ENCODE peak calls at places on chromosome 13, in four cellular contexts. F, Y, M and O are unnamed samples.

GRCh38 chr13:97621631-97622030 is 187.7 kb downstream of the RAP2A start:
- DNase-seq in F (no peak), Y (no peak), M (no peak), O (no peak)

GRCh38 chr13:96963786-96964475 is 30.3 kb downstream of the OXGR1 start:
- DNase-seq in F (no peak), Y (no peak), M (no peak), O (peak; percentile 13)

GRCh38 chr13:67235265-67235664 is 5.1 kb upstream of the PCDH9 start:
- DNase-seq in F (no peak), Y (no peak), M (no peak), O (no peak)

GRCh38 chr13:26011996-26012688 is 39.7 kb downstream of the SHISA2 start:
- DNase-seq in F (peak; percentile 78), Y (no peak), M (no peak), O (no peak)

GRCh38 chr13:77599351-77599750 is 63.8 kb downstream of the SCEL start:
- DNase-seq in F (no peak), Y (no peak), M (no peak), O (no peak)

GRCh38 chr13:24888291-24888931 is 124.4 kb downstream of the RNF17 start:
- DNase-seq in F (no peak), Y (peak; percentile 24), M (no peak), O (no peak)

GRCh38 chr13:40433577-40433976 is 232.9 kb downstream of the FOXO1 start:
- DNase-seq in F (no peak), Y (peak; percentile 56), M (no peak), O (no peak)

GRCh38 chr13:74290324-74290773 is 156.1 kb upstream of the KLF12 start:
- DNase-seq in F (peak; percentile 47), Y (peak; percentile 17), M (peak; percentile 9), O (peak; percentile 8)

GRCh38 chr13:113875429-113875815 is 11.5 kb upstream of the GAS6 start:
- DNase-seq in F (no peak), Y (no peak), M (no peak), O (no peak)

GRCh38 chr13:35794734-35795389 is 318.4 kb upstream of the MAB21L1 start:
- DNase-seq in F (no peak), Y (no peak), M (no peak), O (no peak)

GRCh38 chr13:42011601-42012401 is 36.6 kb upstream of the DGKH start:
- DNase-seq in F (no peak), Y (no peak), M (no peak), O (no peak)

GRCh38 chr13:50069255-50069654 is 54.0 kb downstream of the KCNRG start:
- DNase-seq in F (no peak), Y (no peak), M (no peak), O (no peak)

GRCh38 chr13:30787747-30788535 is 52.6 kb downstream of the ALOX5AP start:
- DNase-seq in F (no peak), Y (no peak), M (no peak), O (no peak)

GRCh38 chr13:112727581-112727980 is 37.7 kb downstream of the ATP11A start:
- DNase-seq in F (no peak), Y (no peak), M (no peak), O (no peak)

GRCh38 chr13:49938274-49938673 is 2.1 kb upstream of the SPRYD7 start:
- DNase-seq in F (no peak), Y (peak; percentile 59), M (peak; percentile 24), O (no peak)

GRCh38 chr13:61286148-61286745 is 129.4 kb downstream of the PCDH20 start:
- DNase-seq in F (no peak), Y (peak; percentile 44), M (peak; percentile 2), O (peak; percentile 4)

GRCh38 chr13:105442941-105443340 is 1092.5 kb downstream of the EFNB2 start:
- DNase-seq in F (no peak), Y (no peak), M (no peak), O (peak; percentile 53)

GRCh38 chr13:113588394-113589111 is 4.0 kb downstream of the TFDP1 start:
- DNase-seq in F (no peak), Y (no peak), M (no peak), O (no peak)

GRCh38 chr13:23739597-23739996 is 149.6 kb downstream of the MIPEP start:
- DNase-seq in F (no peak), Y (no peak), M (no peak), O (no peak)

GRCh38 chr13:42486711-42487198 is 87.2 kb upstream of the TNFSF11 start:
- DNase-seq in F (no peak), Y (peak; percentile 55), M (no peak), O (peak; percentile 48)

GRCh38 chr13:97325738-97326137 is 103.6 kb downstream of the MBNL2 start:
- DNase-seq in F (no peak), Y (no peak), M (no peak), O (no peak)

GRCh38 chr13:34939771-34940170 is 2.3 kb upstream of the NBEA start:
- DNase-seq in F (no peak), Y (no peak), M (no peak), O (no peak)

GRCh38 chr13:113897161-113897560 is 33.3 kb upstream of the GAS6 start:
- DNase-seq in F (no peak), Y (no peak), M (peak; percentile 3), O (peak; percentile 82)

GRCh38 chr13:28136916-28137315 is 1.4 kb upstream of the PAN3 start:
- DNase-seq in F (no peak), Y (peak; percentile 39), M (no peak), O (no peak)

GRCh38 chr13:34469212-34469983 is 472.7 kb upstream of the NBEA start:
- DNase-seq in F (no peak), Y (no peak), M (no peak), O (peak; percentile 2)

GRCh38 chr13:19680751-19681150 is 47.3 kb downstream of the MPHOSPH8 start:
- DNase-seq in F (no peak), Y (no peak), M (no peak), O (no peak)

GRCh38 chr13:54373211-54373610 is 1344.6 kb downstream of the OLFM4 start:
- DNase-seq in F (no peak), Y (no peak), M (no peak), O (no peak)

GRCh38 chr13:112873851-112874750 is 94.9 kb upstream of the MCF2L start:
- DNase-seq in F (peak; percentile 28), Y (peak; percentile 64), M (peak; percentile 67), O (peak; percentile 21)

GRCh38 chr13:70253834-70254233 is 145.6 kb upstream of the KLHL1 start:
- DNase-seq in F (no peak), Y (no peak), M (peak; percentile 9), O (peak; percentile 19)

GRCh38 chr13:103839460-103839859 is 773.2 kb upstream of the SLC10A2 start:
- DNase-seq in F (no peak), Y (no peak), M (no peak), O (no peak)

GRCh38 chr13:110887955-110888333 is 26.9 kb downstream of the ANKRD10 start:
- DNase-seq in F (no peak), Y (no peak), M (no peak), O (no peak)

GRCh38 chr13:79231887-79232286 is 174.2 kb downstream of the RBM26 start:
- DNase-seq in F (no peak), Y (no peak), M (no peak), O (no peak)

GRCh38 chr13:32650705-32651311 is 64.6 kb downstream of the PDS5B start:
- DNase-seq in F (peak; percentile 29), Y (peak; percentile 88), M (peak; percentile 73), O (peak; percentile 39)

GRCh38 chr13:21458457-21458815 is 667 bp downstream of the ZDHHC20 start:
- DNase-seq in F (peak; percentile 38), Y (peak; percentile 58), M (no peak), O (no peak)

GRCh38 chr13:109180905-109181425 is 551.6 kb downstream of the MYO16 start:
- DNase-seq in F (no peak), Y (no peak), M (peak; percentile 6), O (peak; percentile 52)

GRCh38 chr13:30360586-30360985 is 53.2 kb upstream of the KATNAL1 start:
- DNase-seq in F (no peak), Y (no peak), M (no peak), O (no peak)